ENCODE peak calls at places on chromosomes 6 and 20, in six cellular contexts. T is K562, H is GM12878, Y is SK-N-SH, C is HepG2, J is H1. W is an unnamed sample.

GRCh38 chr6:23183846-23184245 is 614.5 kb downstream of the HDGFL1 start:
- DNase-seq in T (no peak), H (no peak), Y (no peak), C (no peak), J (no peak), W (no peak)

GRCh38 chr20:36333841-36334240 is 27.7 kb downstream of the DLGAP4 start:
- DNase-seq in T (no peak), H (no peak), Y (no peak), C (no peak), J (no peak), W (no peak)

GRCh38 chr20:62920039-62920645 is 6.2 kb downstream of the DIDO1 start:
- DNase-seq in T (no peak), H (no peak), Y (no peak), C (no peak), J (no peak), W (no peak)

GRCh38 chr6:6006428-6007310 is at the start of gene NRN1:
- DNase-seq in T (no peak), H (no peak), Y (peak; percentile 71), C (no peak), J (peak; percentile 54), W (no peak)

GRCh38 chr6:102798631-102799030 is 1405.1 kb downstream of the GRIK2 start:
- DNase-seq in T (no peak), H (no peak), Y (no peak), C (no peak), J (peak; percentile 72), W (no peak)

GRCh38 chr6:117265425-117266266 is at the start of gene VGLL2:
- DNase-seq in T (no peak), H (no peak), Y (peak; percentile 55), C (peak; percentile 15), J (peak; percentile 79), W (no peak)

GRCh38 chr20:63739129-63740069 is at the start of gene SLC2A4RG:
- DNase-seq in T (peak; percentile 87), H (no peak), Y (peak; percentile 99), C (peak; percentile 94), J (peak; percentile 79), W (no peak)

GRCh38 chr6:146543211-146543939 is at the start of gene RAB32:
- DNase-seq in T (peak; percentile 89), H (no peak), Y (peak; percentile 95), C (peak; percentile 89), J (peak; percentile 85), W (no peak)

GRCh38 chr6:163099621-163100171 is 314.8 kb upstream of the QKI start:
- DNase-seq in T (no peak), H (no peak), Y (no peak), C (no peak), J (peak; percentile 69), W (no peak)

GRCh38 chr20:57560554-57561355 is at the start of gene PCK1:
- DNase-seq in T (peak; percentile 86), H (no peak), Y (no peak), C (peak; percentile 89), J (no peak), W (no peak)

GRCh38 chr6:15207923-15208322 is 37.9 kb upstream of the JARID2 start:
- DNase-seq in T (peak; percentile 16), H (no peak), Y (no peak), C (no peak), J (peak; percentile 56), W (no peak)

GRCh38 chr20:22453244-22454080 is 130.9 kb downstream of the FOXA2 start:
- DNase-seq in T (peak; percentile 25), H (no peak), Y (peak; percentile 25), C (peak; percentile 70), J (no peak), W (peak; percentile 32)

GRCh38 chr6:51684038-51684437 is 403.4 kb downstream of the PKHD1 start:
- DNase-seq in T (no peak), H (no peak), Y (no peak), C (no peak), J (no peak), W (no peak)

GRCh38 chr6:6003334-6004146 is 3.2 kb downstream of the NRN1 start:
- DNase-seq in T (no peak), H (no peak), Y (peak; percentile 72), C (no peak), J (peak; percentile 85), W (no peak)

GRCh38 chr20:23659989-23660837 is 22.5 kb upstream of the CST3 start:
- DNase-seq in T (peak; percentile 45), H (no peak), Y (no peak), C (peak; percentile 73), J (no peak), W (no peak)

GRCh38 chr6:36968266-36968977 is 13.9 kb downstream of the PI16 start:
- DNase-seq in T (no peak), H (no peak), Y (no peak), C (no peak), J (no peak), W (no peak)

GRCh38 chr6:142416179-142416578 is 114.4 kb downstream of the ADGRG6 start:
- DNase-seq in T (no peak), H (no peak), Y (no peak), C (no peak), J (no peak), W (no peak)

GRCh38 chr6:149060300-149060984 is 257.1 kb upstream of the TAB2 start:
- DNase-seq in T (peak; percentile 16), H (peak; percentile 90), Y (peak; percentile 59), C (peak; percentile 20), J (no peak), W (no peak)

GRCh38 chr20:32539063-32539816 is 45.9 kb downstream of the NOL4L start:
- DNase-seq in T (peak; percentile 45), H (no peak), Y (no peak), C (no peak), J (no peak), W (no peak)

GRCh38 chr6:155219858-155220301 is 43.9 kb upstream of the CLDN20 start:
- DNase-seq in T (no peak), H (no peak), Y (no peak), C (no peak), J (no peak), W (no peak)

GRCh38 chr20:17627101-17627950 is 54.7 kb downstream of the RRBP1 start:
- DNase-seq in T (no peak), H (no peak), Y (no peak), C (no peak), J (no peak), W (no peak)

GRCh38 chr6:134174790-134175531 is 122.5 kb upstream of the SLC2A12 start:
- DNase-seq in T (peak; percentile 95), H (peak; percentile 50), Y (peak; percentile 90), C (peak; percentile 87), J (peak; percentile 96), W (peak; percentile 73)

GRCh38 chr20:47295921-47296426 is 60.5 kb downstream of the ZMYND8 start:
- DNase-seq in T (no peak), H (no peak), Y (no peak), C (no peak), J (no peak), W (no peak)

GRCh38 chr6:30915591-30915946 is 1.5 kb downstream of the VARS2 start:
- DNase-seq in T (peak; percentile 81), H (no peak), Y (peak; percentile 74), C (peak; percentile 76), J (no peak), W (peak; percentile 55)

GRCh38 chr6:96059586-96059985 is 43.8 kb downstream of the FUT9 start:
- DNase-seq in T (no peak), H (no peak), Y (no peak), C (no peak), J (no peak), W (no peak)

GRCh38 chr6:83086751-83087150 is 19.3 kb downstream of the DOP1A start:
- DNase-seq in T (no peak), H (peak; percentile 51), Y (no peak), C (no peak), J (no peak), W (no peak)
- TF ChIP-seq YY1 in T (no peak), H (no peak), Y (no peak), C (no peak), J (no peak), W (no peak)

GRCh38 chr6:136085370-136086115 is 164.6 kb downstream of the MTFR2 start:
- DNase-seq in T (no peak), H (no peak), Y (peak; percentile 22), C (no peak), J (no peak), W (no peak)

GRCh38 chr6:136088693-136089092 is 161.4 kb downstream of the MTFR2 start:
- DNase-seq in T (no peak), H (no peak), Y (no peak), C (no peak), J (no peak), W (no peak)

GRCh38 chr6:136084403-136084802 is 165.7 kb downstream of the MTFR2 start:
- DNase-seq in T (no peak), H (no peak), Y (no peak), C (no peak), J (no peak), W (no peak)

GRCh38 chr6:136087986-136088385 is 162.1 kb downstream of the MTFR2 start:
- DNase-seq in T (no peak), H (no peak), Y (no peak), C (no peak), J (no peak), W (no peak)

GRCh38 chr6:136086686-136087085 is 163.4 kb downstream of the MTFR2 start:
- DNase-seq in T (no peak), H (no peak), Y (no peak), C (no peak), J (no peak), W (no peak)
- H2AFZ ChIP-seq in T (no peak overlapping the region), H (no peak overlapping the region), Y (no peak overlapping the region), C (no peak overlapping the region), J (no peak overlapping the region), W (no peak overlapping the region)

DNA sequence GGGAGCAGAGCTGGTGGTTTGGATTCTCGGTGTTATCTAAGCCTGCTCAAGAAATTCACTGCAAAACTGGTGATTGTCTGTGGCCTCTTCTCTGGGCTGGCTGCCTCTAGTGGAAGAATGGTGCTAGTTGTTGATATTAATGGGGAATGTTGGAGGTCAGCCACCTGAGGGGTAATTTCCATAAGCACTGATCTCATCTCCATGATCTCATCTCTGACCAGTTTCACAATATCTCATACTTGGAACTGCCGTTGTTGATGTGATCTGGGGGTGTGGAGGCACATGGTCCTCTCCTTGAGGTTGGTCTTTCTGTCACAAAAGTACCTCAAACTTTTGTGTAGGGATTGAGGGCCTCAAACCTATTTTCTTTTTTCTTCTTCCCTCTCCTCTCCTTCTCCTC is 102.6 kb downstream of the CD109 start:
- DNase-seq in T (no peak), H (no peak), Y (no peak), C (peak; percentile 66), J (no peak), W (peak; percentile 6)
- TF ChIP-seq CTCF in T (no peak), H (peak; percentile 22), Y (peak; percentile 52), C (no peak), J (peak; percentile 34), W (no peak)

GRCh38 chr6:107401573-107401972 is 57.8 kb downstream of the PDSS2 start:
- DNase-seq in T (no peak), H (no peak), Y (no peak), C (no peak), J (no peak), W (no peak)

GRCh38 chr6:107398005-107398404 is 61.4 kb downstream of the PDSS2 start:
- DNase-seq in T (peak; percentile 14), H (no peak), Y (no peak), C (no peak), J (no peak), W (no peak)

GRCh38 chr6:107399927-107400326 is 59.4 kb downstream of the PDSS2 start:
- DNase-seq in T (no peak), H (no peak), Y (no peak), C (no peak), J (no peak), W (no peak)

GRCh38 chr6:107402533-107402932 is 56.8 kb downstream of the PDSS2 start:
- DNase-seq in T (no peak), H (no peak), Y (no peak), C (no peak), J (no peak), W (no peak)

GRCh38 chr6:107400748-107401147 is 58.6 kb downstream of the PDSS2 start:
- DNase-seq in T (no peak), H (no peak), Y (no peak), C (no peak), J (no peak), W (no peak)
- TF ChIP-seq YY1 in T (no peak), H (no peak), Y (no peak), C (no peak), J (no peak), W (no peak)